ENCODE peak calls at places on chromosomes 12 and 14, in nine cellular contexts. One of them, this sample, is unnamed.

GRCh38 chr14:68709007-68709406 is 83.9 kb downstream of the ZFP36L1 start:
- DNase-seq in Peyer's patch: peak; percentile 6
- DNase-seq in tibial nerve: no peak
- DNase-seq in lower lobe of right lung: no peak
- DNase-seq in CD8-positive, alpha-beta memory T cell: no peak
- DNase-seq in stomach: no peak
- DNase-seq in tibial artery: no peak
- DNase-seq in aorta: no peak
- DNase-seq in PC-3: no peak
- DNase-seq in this sample: no peak

GRCh38 chr12:63306476-63306875 is 155.5 kb upstream of the AVPR1A start:
- DNase-seq in Peyer's patch: no peak
- DNase-seq in stomach: no peak
- DNase-seq in lower lobe of right lung: no peak
- DNase-seq in tibial nerve: no peak
- DNase-seq in aorta: no peak
- DNase-seq in PC-3: no peak
- DNase-seq in tibial artery: no peak
- DNase-seq in CD8-positive, alpha-beta memory T cell: no peak
- DNase-seq in this sample: no peak

GRCh38 chr14:89411976-89412375 is 5.1 kb downstream of the FOXN3 start:
- DNase-seq in PC-3: no peak
- DNase-seq in stomach: no peak
- DNase-seq in aorta: no peak
- DNase-seq in CD8-positive, alpha-beta memory T cell: no peak
- DNase-seq in tibial artery: no peak
- DNase-seq in Peyer's patch: no peak
- DNase-seq in tibial nerve: no peak
- DNase-seq in lower lobe of right lung: no peak
- DNase-seq in this sample: no peak

GRCh38 chr12:66279127-66279712 is 23.1 kb upstream of the HELB start:
- DNase-seq in tibial nerve: no peak
- DNase-seq in Peyer's patch: no peak
- DNase-seq in CD8-positive, alpha-beta memory T cell: peak; percentile 44
- DNase-seq in lower lobe of right lung: no peak
- DNase-seq in PC-3: peak; percentile 41
- DNase-seq in stomach: no peak
- DNase-seq in aorta: no peak
- DNase-seq in tibial artery: no peak
- DNase-seq in this sample: no peak

GRCh38 chr14:99573436-99574098 is 30.4 kb downstream of the CCDC85C start:
- DNase-seq in stomach: no peak
- DNase-seq in lower lobe of right lung: no peak
- DNase-seq in CD8-positive, alpha-beta memory T cell: no peak
- DNase-seq in tibial artery: no peak
- DNase-seq in Peyer's patch: no peak
- DNase-seq in aorta: no peak
- DNase-seq in tibial nerve: no peak
- DNase-seq in PC-3: no peak
- DNase-seq in this sample: no peak

GRCh38 chr12:14059538-14059937 is 78.1 kb upstream of the GRIN2B start:
- DNase-seq in tibial artery: no peak
- DNase-seq in lower lobe of right lung: no peak
- DNase-seq in stomach: no peak
- DNase-seq in CD8-positive, alpha-beta memory T cell: no peak
- DNase-seq in PC-3: no peak
- DNase-seq in tibial nerve: no peak
- DNase-seq in aorta: no peak
- DNase-seq in Peyer's patch: no peak
- DNase-seq in this sample: no peak

GRCh38 chr14:24879661-24880381 is 170.1 kb downstream of the STXBP6 start:
- DNase-seq in aorta: no peak
- DNase-seq in Peyer's patch: no peak
- DNase-seq in tibial artery: no peak
- DNase-seq in PC-3: no peak
- DNase-seq in tibial nerve: no peak
- DNase-seq in CD8-positive, alpha-beta memory T cell: no peak
- DNase-seq in stomach: no peak
- DNase-seq in lower lobe of right lung: no peak
- DNase-seq in this sample: no peak

GRCh38 chr12:124680863-124681778 is 113.7 kb upstream of the NCOR2 start:
- DNase-seq in CD8-positive, alpha-beta memory T cell: no peak
- DNase-seq in stomach: no peak
- DNase-seq in lower lobe of right lung: peak; percentile 71
- DNase-seq in tibial artery: peak; percentile 83
- DNase-seq in PC-3: peak; percentile 99
- DNase-seq in Peyer's patch: no peak
- DNase-seq in aorta: peak; percentile 89
- DNase-seq in tibial nerve: peak; percentile 58
- DNase-seq in this sample: no peak

GRCh38 chr12:96046543-96047137 is 11.3 kb upstream of the LTA4H start:
- DNase-seq in aorta: no peak
- DNase-seq in Peyer's patch: no peak
- DNase-seq in stomach: no peak
- DNase-seq in lower lobe of right lung: no peak
- DNase-seq in tibial artery: no peak
- DNase-seq in PC-3: no peak
- DNase-seq in tibial nerve: no peak
- DNase-seq in CD8-positive, alpha-beta memory T cell: no peak
- DNase-seq in this sample: no peak

GRCh38 chr14:50387543-50387942 is 9.1 kb downstream of the CDKL1 start:
- DNase-seq in stomach: no peak
- DNase-seq in lower lobe of right lung: no peak
- DNase-seq in Peyer's patch: no peak
- DNase-seq in PC-3: no peak
- DNase-seq in tibial artery: no peak
- DNase-seq in CD8-positive, alpha-beta memory T cell: no peak
- DNase-seq in aorta: no peak
- DNase-seq in tibial nerve: no peak
- DNase-seq in this sample: no peak

GRCh38 chr12:63989301-63989845 is 144.9 kb downstream of the SRGAP1 start:
- DNase-seq in stomach: peak; percentile 28
- DNase-seq in lower lobe of right lung: no peak
- DNase-seq in PC-3: no peak
- DNase-seq in tibial artery: no peak
- DNase-seq in Peyer's patch: no peak
- DNase-seq in CD8-positive, alpha-beta memory T cell: no peak
- DNase-seq in tibial nerve: no peak
- DNase-seq in aorta: no peak
- DNase-seq in this sample: no peak

GRCh38 chr14:97603201-97603600 is 806.0 kb downstream of the VRK1 start:
- DNase-seq in tibial artery: no peak
- DNase-seq in tibial nerve: no peak
- DNase-seq in stomach: no peak
- DNase-seq in Peyer's patch: no peak
- DNase-seq in lower lobe of right lung: no peak
- DNase-seq in aorta: no peak
- DNase-seq in CD8-positive, alpha-beta memory T cell: no peak
- DNase-seq in PC-3: no peak
- DNase-seq in this sample: no peak

GRCh38 chr14:95195031-95195430 is 37.7 kb upstream of the DICER1 start:
- DNase-seq in stomach: no peak
- DNase-seq in Peyer's patch: no peak
- DNase-seq in tibial artery: no peak
- DNase-seq in tibial nerve: no peak
- DNase-seq in PC-3: no peak
- DNase-seq in CD8-positive, alpha-beta memory T cell: no peak
- DNase-seq in lower lobe of right lung: no peak
- DNase-seq in aorta: no peak
- DNase-seq in this sample: no peak

GRCh38 chr12:58529897-58530296 is 390.4 kb downstream of the LRIG3 start:
- DNase-seq in stomach: no peak
- DNase-seq in CD8-positive, alpha-beta memory T cell: no peak
- DNase-seq in PC-3: peak; percentile 86
- DNase-seq in tibial artery: no peak
- DNase-seq in lower lobe of right lung: no peak
- DNase-seq in Peyer's patch: no peak
- DNase-seq in aorta: no peak
- DNase-seq in tibial nerve: no peak
- DNase-seq in this sample: no peak

GRCh38 chr14:64764641-64765520 is 60.7 kb downstream of the PLEKHG3 start:
- DNase-seq in aorta: peak; percentile 83
- DNase-seq in tibial artery: peak; percentile 69
- DNase-seq in CD8-positive, alpha-beta memory T cell: peak; percentile 53
- DNase-seq in PC-3: peak; percentile 92
- DNase-seq in lower lobe of right lung: peak; percentile 77
- DNase-seq in tibial nerve: peak; percentile 54
- DNase-seq in Peyer's patch: peak; percentile 83
- DNase-seq in stomach: peak; percentile 77
- DNase-seq in this sample: peak; percentile 46

GRCh38 chr14:37062191-37062803 is 110.1 kb downstream of the SLC25A21 start:
- DNase-seq in lower lobe of right lung: no peak
- DNase-seq in CD8-positive, alpha-beta memory T cell: no peak
- DNase-seq in tibial artery: no peak
- DNase-seq in aorta: no peak
- DNase-seq in PC-3: no peak
- DNase-seq in tibial nerve: no peak
- DNase-seq in Peyer's patch: no peak
- DNase-seq in stomach: no peak
- DNase-seq in this sample: no peak

GRCh38 chr14:104355101-104355691 is 216.8 kb downstream of the KIF26A start:
- DNase-seq in CD8-positive, alpha-beta memory T cell: no peak
- DNase-seq in aorta: peak; percentile 26
- DNase-seq in tibial artery: peak; percentile 20
- DNase-seq in stomach: no peak
- DNase-seq in tibial nerve: no peak
- DNase-seq in lower lobe of right lung: no peak
- DNase-seq in Peyer's patch: peak; percentile 34
- DNase-seq in PC-3: no peak
- DNase-seq in this sample: no peak

GRCh38 chr14:22524784-22525161 is 64.3 kb downstream of the DAD1 start:
- DNase-seq in PC-3: peak; percentile 33
- DNase-seq in Peyer's patch: no peak
- DNase-seq in stomach: no peak
- DNase-seq in CD8-positive, alpha-beta memory T cell: no peak
- DNase-seq in aorta: no peak
- DNase-seq in tibial artery: no peak
- DNase-seq in tibial nerve: no peak
- DNase-seq in lower lobe of right lung: no peak
- DNase-seq in this sample: no peak

GRCh38 chr14:22523283-22523682 is 65.7 kb downstream of the DAD1 start:
- DNase-seq in lower lobe of right lung: no peak
- DNase-seq in tibial nerve: no peak
- DNase-seq in CD8-positive, alpha-beta memory T cell: no peak
- DNase-seq in aorta: no peak
- DNase-seq in tibial artery: no peak
- DNase-seq in PC-3: no peak
- DNase-seq in stomach: no peak
- DNase-seq in Peyer's patch: no peak
- DNase-seq in this sample: no peak

GRCh38 chr14:22526744-22527143 is 62.3 kb downstream of the DAD1 start:
- DNase-seq in tibial nerve: no peak
- DNase-seq in lower lobe of right lung: no peak
- DNase-seq in Peyer's patch: no peak
- DNase-seq in stomach: no peak
- DNase-seq in PC-3: no peak
- DNase-seq in CD8-positive, alpha-beta memory T cell: no peak
- DNase-seq in aorta: no peak
- DNase-seq in tibial artery: no peak
- DNase-seq in this sample: no peak

GRCh38 chr14:22524105-22524783 is 64.8 kb downstream of the DAD1 start:
- DNase-seq in lower lobe of right lung: no peak
- DNase-seq in aorta: no peak
- DNase-seq in stomach: no peak
- DNase-seq in tibial artery: no peak
- DNase-seq in Peyer's patch: no peak
- DNase-seq in tibial nerve: no peak
- DNase-seq in CD8-positive, alpha-beta memory T cell: no peak
- DNase-seq in PC-3: no peak
- DNase-seq in this sample: no peak

DNA sequence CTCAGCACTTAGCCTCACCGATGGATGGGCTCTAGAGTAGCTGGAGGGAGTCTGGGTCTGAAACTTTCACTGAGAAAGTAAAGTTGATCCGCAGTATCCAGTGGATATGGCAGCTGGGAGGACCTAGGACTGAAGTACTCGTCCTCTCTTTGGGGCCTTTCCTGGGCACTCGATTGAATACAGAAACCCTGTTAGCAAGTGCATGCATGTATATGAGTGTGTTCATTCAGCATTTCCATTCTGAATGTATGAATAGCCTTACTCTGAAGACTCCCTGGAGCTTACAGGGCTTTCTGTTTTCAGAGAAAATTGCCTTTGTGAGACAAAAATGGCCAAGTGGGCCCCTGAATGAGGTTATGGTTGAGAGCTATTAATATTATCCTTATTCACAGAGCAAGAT is 62.8 kb downstream of the DAD1 start:
- DNase-seq in tibial nerve: no peak
- DNase-seq in aorta: no peak
- DNase-seq in stomach: no peak
- DNase-seq in Peyer's patch: no peak
- DNase-seq in PC-3: no peak
- DNase-seq in tibial artery: no peak
- DNase-seq in lower lobe of right lung: no peak
- DNase-seq in CD8-positive, alpha-beta memory T cell: no peak
- DNase-seq in this sample: no peak
- H3K27ac ChIP-seq in tibial nerve: no peak overlapping the region
- H3K27ac ChIP-seq in aorta: no peak overlapping the region
- H3K27ac ChIP-seq in stomach: peak overlapping the region; percentile 17
- H3K27ac ChIP-seq in Peyer's patch: peak overlapping the region; percentile 42
- H3K27ac ChIP-seq in PC-3: no peak overlapping the region
- H3K27ac ChIP-seq in tibial artery: no peak overlapping the region
- H3K27ac ChIP-seq in lower lobe of right lung: no peak overlapping the region
- H3K27ac ChIP-seq in CD8-positive, alpha-beta memory T cell: peak overlapping the region; percentile 33
- H3K27ac ChIP-seq in this sample: no peak overlapping the region

GRCh38 chr12:68080577-68080976 is 79.0 kb downstream of the IFNG start:
- DNase-seq in aorta: no peak
- DNase-seq in Peyer's patch: no peak
- DNase-seq in PC-3: no peak
- DNase-seq in tibial artery: no peak
- DNase-seq in lower lobe of right lung: no peak
- DNase-seq in tibial nerve: no peak
- DNase-seq in CD8-positive, alpha-beta memory T cell: peak; percentile 41
- DNase-seq in stomach: no peak
- DNase-seq in this sample: no peak
- H3K27ac ChIP-seq in aorta: no peak overlapping the region
- H3K27ac ChIP-seq in Peyer's patch: no peak overlapping the region
- H3K27ac ChIP-seq in PC-3: no peak overlapping the region
- H3K27ac ChIP-seq in tibial artery: no peak overlapping the region
- H3K27ac ChIP-seq in lower lobe of right lung: no peak overlapping the region
- H3K27ac ChIP-seq in tibial nerve: no peak overlapping the region
- H3K27ac ChIP-seq in CD8-positive, alpha-beta memory T cell: no peak overlapping the region
- H3K27ac ChIP-seq in stomach: no peak overlapping the region
- H3K27ac ChIP-seq in this sample: no peak overlapping the region

GRCh38 chr12:26128180-26128579 is 3.3 kb upstream of the BHLHE41 start:
- DNase-seq in aorta: no peak
- DNase-seq in lower lobe of right lung: no peak
- DNase-seq in Peyer's patch: no peak
- DNase-seq in tibial nerve: no peak
- DNase-seq in PC-3: peak; percentile 48
- DNase-seq in stomach: no peak
- DNase-seq in CD8-positive, alpha-beta memory T cell: no peak
- DNase-seq in tibial artery: no peak
- DNase-seq in this sample: no peak
- H3K27ac ChIP-seq in aorta: no peak overlapping the region
- H3K27ac ChIP-seq in lower lobe of right lung: no peak overlapping the region
- H3K27ac ChIP-seq in Peyer's patch: no peak overlapping the region
- H3K27ac ChIP-seq in tibial nerve: no peak overlapping the region
- H3K27ac ChIP-seq in PC-3: no peak overlapping the region
- H3K27ac ChIP-seq in stomach: no peak overlapping the region
- H3K27ac ChIP-seq in CD8-positive, alpha-beta memory T cell: no peak overlapping the region
- H3K27ac ChIP-seq in tibial artery: no peak overlapping the region
- H3K27ac ChIP-seq in this sample: no peak overlapping the region

GRCh38 chr12:7188557-7189397 is 709 bp upstream of the PEX5 start:
- DNase-seq in CD8-positive, alpha-beta memory T cell: peak; percentile 57
- DNase-seq in Peyer's patch: peak; percentile 87
- DNase-seq in stomach: peak; percentile 66
- DNase-seq in lower lobe of right lung: peak; percentile 80
- DNase-seq in aorta: peak; percentile 77
- DNase-seq in tibial artery: peak; percentile 57
- DNase-seq in tibial nerve: peak; percentile 62
- DNase-seq in PC-3: peak; percentile 61
- DNase-seq in this sample: peak; percentile 72
- H3K27ac ChIP-seq in CD8-positive, alpha-beta memory T cell: peak overlapping the region; percentile 82
- H3K27ac ChIP-seq in Peyer's patch: peak overlapping the region; percentile 77
- H3K27ac ChIP-seq in stomach: peak overlapping the region; percentile 94
- H3K27ac ChIP-seq in lower lobe of right lung: peak overlapping the region; percentile 94
- H3K27ac ChIP-seq in aorta: peak overlapping the region; percentile 62
- H3K27ac ChIP-seq in tibial artery: peak overlapping the region; percentile 93
- H3K27ac ChIP-seq in tibial nerve: peak overlapping the region; percentile 97
- H3K27ac ChIP-seq in PC-3: peak overlapping the region; percentile 88
- H3K27ac ChIP-seq in this sample: peak overlapping the region; percentile 96

This sample was measured in caudate nucleus.